ENCODE peak calls at places on chromosomes 6 and 20, in nine cellular contexts. L is activated CD8-positive, alpha-beta T cell treated with anti-CD3 and anti-CD28 coated beads for 36 hours; K is upper lobe of left lung; Q is astrocyte of the spinal cord; B is left ventricle myocardium inferior; P is neural crest cell; G is uterus; Y is brain microvascular endothelial cell; E is WTC11. I is an unnamed sample.

GRCh38 chr20:33339515-33340058 is 56.6 kb downstream of the BPIFB1 start:
- DNase-seq in E (no peak), L (no peak), P (peak; percentile 30), K (no peak), Y (no peak), Q (no peak), B (no peak), G (no peak), I (no peak)

GRCh38 chr20:15882553-15882952 is 690.7 kb downstream of the KIF16B start:
- DNase-seq in B (no peak), P (no peak), E (no peak), L (no peak), Y (peak; percentile 22), Q (no peak), G (no peak), K (no peak), I (no peak)

GRCh38 chr6:2858678-2859324 is 17.1 kb upstream of the SERPINB1 start:
- DNase-seq in G (no peak), Q (peak; percentile 32), E (no peak), B (no peak), L (peak; percentile 60), K (no peak), P (no peak), Y (no peak), I (peak; percentile 24)

GRCh38 chr20:24052599-24053275 is 64.2 kb upstream of the GGTLC1 start:
- DNase-seq in B (no peak), Y (no peak), L (no peak), P (no peak), E (no peak), K (peak; percentile 52), Q (no peak), G (no peak), I (no peak)

GRCh38 chr6:36463686-36464085 is 20.9 kb downstream of the KCTD20 start:
- DNase-seq in Q (no peak), K (no peak), E (no peak), B (no peak), G (no peak), P (no peak), L (no peak), Y (no peak), I (peak; percentile 38)

GRCh38 chr20:44733341-44734069 is 12.2 kb upstream of the KCNK15 start:
- DNase-seq in Q (peak; percentile 71), B (peak; percentile 60), P (peak; percentile 48), E (peak; percentile 84), L (peak; percentile 77), G (peak; percentile 74), Y (peak; percentile 55), K (no peak), I (peak; percentile 81)

GRCh38 chr20:50017576-50018248 is 34.9 kb downstream of the SNAI1 start:
- DNase-seq in P (no peak), K (no peak), Y (no peak), G (no peak), L (no peak), Q (no peak), B (no peak), E (no peak), I (no peak)

GRCh38 chr6:52620906-52621190 is 44.0 kb upstream of the TRAM2 start:
- DNase-seq in P (no peak), Y (no peak), G (no peak), B (no peak), E (no peak), Q (no peak), K (no peak), L (no peak), I (no peak)

GRCh38 chr20:53621482-53622246 is 28.0 kb upstream of the ZNF217 start:
- DNase-seq in K (no peak), L (peak; percentile 43), P (no peak), Y (no peak), G (peak; percentile 70), B (peak; percentile 35), Q (peak; percentile 59), E (no peak), I (peak; percentile 95)

DNA sequence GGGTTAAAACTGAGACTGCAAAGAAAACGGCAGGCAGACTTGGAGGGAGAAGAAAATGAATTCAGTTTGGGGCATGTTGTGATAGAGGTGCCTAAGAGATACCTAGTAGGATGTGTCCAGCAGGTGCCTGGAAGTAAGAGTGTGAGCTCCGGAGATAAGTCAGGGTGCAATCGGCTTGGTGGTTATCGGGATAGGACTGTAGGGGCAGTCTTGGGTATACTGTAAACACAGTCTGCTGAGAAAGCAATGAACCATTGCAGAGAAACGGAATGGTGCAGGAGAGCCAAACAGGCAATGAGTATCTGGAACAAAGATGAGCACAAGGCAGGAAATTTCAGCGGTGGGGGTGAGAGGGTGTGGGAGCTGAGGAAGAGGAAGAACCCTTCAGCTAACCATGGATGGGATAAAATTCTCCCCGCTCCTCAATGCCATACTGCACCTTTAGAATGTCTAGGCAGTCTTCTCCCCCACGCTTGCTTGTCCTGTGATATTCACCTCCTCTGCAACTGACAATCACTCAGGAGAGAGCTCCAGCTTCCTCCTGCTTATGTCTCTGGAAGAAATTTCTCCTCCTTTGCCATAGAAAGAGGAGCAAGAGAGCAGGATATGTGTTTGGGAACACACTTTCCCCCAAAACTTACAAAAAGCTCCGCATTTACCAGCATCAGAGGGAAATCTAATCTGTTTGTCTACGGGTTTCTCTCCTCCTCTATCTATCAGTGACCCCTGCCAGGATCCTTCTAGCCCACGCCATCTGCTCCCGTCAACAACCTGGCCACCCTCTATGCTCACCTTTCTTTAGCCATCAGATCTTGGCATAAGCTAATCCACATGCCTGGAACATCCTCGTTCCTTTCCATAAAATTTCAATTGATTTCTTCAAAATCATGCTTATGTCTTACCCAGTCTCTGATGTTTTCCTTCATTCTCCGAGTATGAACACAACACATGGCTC is 381.7 kb upstream of the JARID2 start:
- DNase-seq in L (no peak), P (no peak), K (no peak), B (no peak), E (no peak), G (no peak), Q (no peak), Y (no peak), I (no peak)
- TF ChIP-seq CTCF in L (no peak), P (peak; percentile 20), K (no peak), B (peak; percentile 19), E (no peak), G (no peak), Q (peak; percentile 15), Y (peak; percentile 6), I (peak; percentile 13)

DNA sequence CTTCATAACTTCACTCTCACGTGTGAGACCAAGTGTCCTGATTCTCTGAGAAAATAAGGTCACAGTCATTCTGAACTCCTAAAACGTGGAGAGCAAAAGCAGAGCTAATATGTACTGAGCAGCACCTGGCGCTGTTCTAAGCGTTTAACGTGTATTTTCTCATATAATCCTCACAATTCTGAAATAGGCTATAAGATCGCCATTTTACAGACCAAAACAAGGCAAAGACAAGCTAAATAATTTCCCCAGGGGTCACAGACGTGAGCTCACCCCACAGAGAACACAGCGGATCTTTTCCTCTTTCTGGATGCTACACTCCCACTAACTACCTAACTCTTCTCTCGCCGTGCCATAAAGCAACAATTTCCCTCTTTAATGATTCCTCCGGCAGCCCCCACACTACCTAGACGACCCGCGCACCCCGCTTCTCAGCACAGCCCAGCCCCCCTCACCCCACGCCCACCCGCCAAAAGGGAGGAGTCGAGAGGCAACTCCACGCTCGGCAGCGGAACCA is 636 bp downstream of the SUPT3H start:
- DNase-seq in Q (no peak), P (no peak), G (no peak), L (no peak), B (no peak), K (no peak), Y (no peak), E (no peak), I (no peak)
- TF ChIP-seq CTCF in Q (no peak), P (no peak), G (no peak), L (no peak), B (no peak), K (no peak), Y (no peak), E (no peak), I (no peak)

DNA sequence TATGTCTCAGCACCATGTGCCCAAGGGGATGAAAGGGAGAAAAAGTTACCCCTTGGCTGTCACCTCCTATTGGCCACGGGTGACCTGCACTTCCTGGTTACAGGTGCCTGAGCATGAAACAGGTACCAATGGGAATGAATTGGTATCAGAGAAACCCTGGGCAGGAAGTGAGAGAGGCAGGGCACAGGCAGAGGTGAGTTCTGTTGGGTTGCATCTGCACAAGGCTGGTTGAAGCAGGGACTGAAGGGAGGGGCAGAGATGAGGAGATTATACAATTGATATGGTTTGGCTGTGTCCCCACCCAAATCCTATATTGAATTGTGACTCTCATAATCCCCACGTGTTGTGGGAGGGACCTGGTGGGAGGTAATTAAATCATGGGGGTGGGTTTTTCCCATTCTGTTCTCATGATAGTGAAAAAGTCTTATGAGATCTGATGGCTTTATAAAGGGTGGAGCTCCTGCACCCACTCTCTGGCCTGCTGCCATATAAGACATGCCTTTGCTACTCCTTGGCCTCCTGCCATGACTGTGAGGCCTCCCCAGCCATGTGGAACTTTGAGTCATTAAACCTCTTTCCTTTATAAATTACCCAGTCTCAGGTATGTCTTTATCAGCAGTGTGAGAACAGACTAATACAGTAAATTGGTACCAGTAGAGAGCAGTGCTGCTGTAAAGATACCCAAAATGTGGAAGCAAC is 291.8 kb downstream of the LRFN2 start:
- DNase-seq in E (no peak), G (no peak), L (peak; percentile 13), Y (peak; percentile 3), Q (no peak), K (no peak), P (no peak), B (no peak), I (no peak)
- TF ChIP-seq CTCF in E (no peak), G (no peak), L (no peak), Y (no peak), Q (no peak), K (no peak), P (no peak), B (no peak), I (no peak)

GRCh38 chr6:169157474-169158181 is 96.0 kb downstream of the THBS2 start:
- DNase-seq in L (no peak), G (no peak), Q (no peak), B (no peak), P (no peak), K (no peak), E (no peak), Y (no peak), I (no peak)

GRCh38 chr6:169160091-169160854 is 93.4 kb downstream of the THBS2 start:
- DNase-seq in L (no peak), E (no peak), G (no peak), K (peak; percentile 68), B (no peak), P (no peak), Y (no peak), Q (no peak), I (no peak)

GRCh38 chr6:169159331-169159730 is 94.3 kb downstream of the THBS2 start:
- DNase-seq in L (no peak), Y (no peak), K (no peak), G (no peak), Q (no peak), P (no peak), B (no peak), E (no peak), I (no peak)

GRCh38 chr6:169158182-169158573 is 95.5 kb downstream of the THBS2 start:
- DNase-seq in K (no peak), G (peak; percentile 73), L (no peak), Y (peak; percentile 47), P (peak; percentile 24), E (no peak), B (peak; percentile 52), Q (peak; percentile 88), I (peak; percentile 93)

DNA sequence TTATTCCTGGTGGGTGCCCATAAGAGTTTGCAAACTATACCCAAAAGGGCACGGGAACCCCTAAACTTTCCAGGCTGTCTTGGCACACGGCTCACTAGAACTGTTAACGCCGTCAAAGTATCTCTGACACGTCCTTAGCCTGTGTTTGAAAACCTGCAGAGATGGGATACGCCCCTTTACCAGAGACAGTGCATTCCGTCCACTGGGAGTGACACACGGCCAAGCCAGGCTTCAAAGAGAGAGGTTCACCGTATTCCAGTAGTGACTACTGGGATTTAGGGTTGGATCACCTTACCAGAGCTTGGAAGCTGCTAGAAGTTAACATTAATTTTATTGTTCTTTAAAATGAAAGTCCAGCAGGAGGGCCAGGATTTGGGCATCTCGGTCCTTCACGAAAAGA is 94.9 kb downstream of the THBS2 start:
- DNase-seq in Y (no peak), L (no peak), B (no peak), E (no peak), Q (peak; percentile 32), K (no peak), G (no peak), P (no peak), I (peak; percentile 31)
- TF ChIP-seq CTCF in Y (no peak), L (no peak), B (no peak), E (no peak), Q (no peak), K (no peak), G (peak; percentile 33), P (no peak), I (peak; percentile 10)

I was measured in fibroblast of pulmonary artery.